ENCODE peak calls at places on chromosomes 11 and 22, in seven cellular contexts. C is psoas muscle, F is right atrium auricular region, D is left ventricle myocardium inferior, P is endodermal cell, Z is HCT116, N is MG63. L is an unnamed sample. For H3K27me3 and H3K36me3, the result is how much of the 10 kb centered on the place peaks cover.

GRCh38 chr11:68903288-68903630 is 373 bp downstream of the MRPL21 start:
- DNase-seq in F (no peak), N (no peak), C (no peak), Z (no peak), P (no peak), D (no peak), L (no peak)

GRCh38 chr11:46930089-46930488 is 6.5 kb upstream of the CSTPP1 start:
- DNase-seq in N (peak), P (no peak), C (no peak), D (no peak), F (no peak), Z (no peak), L (no peak)

GRCh38 chr11:10896493-10896892 is 38.6 kb upstream of the ZBED5 start:
- DNase-seq in F (no peak), C (no peak), P (no peak), Z (no peak), N (no peak), D (no peak), L (no peak)

GRCh38 chr11:34407121-34407813 is 31.5 kb upstream of the CAT start:
- DNase-seq in N (no peak), P (no peak), D (no peak), Z (no peak), F (no peak), C (no peak), L (no peak)

GRCh38 chr11:34976496-34976895 is 60.1 kb downstream of the PDHX start:
- DNase-seq in P (no peak), F (no peak), D (no peak), C (no peak), N (peak), Z (no peak), L (no peak)

GRCh38 chr11:70389191-70389590 is 9.1 kb upstream of the CTTN start:
- DNase-seq in C (no peak), N (no peak), Z (no peak), F (no peak), P (no peak), D (no peak), L (no peak)

GRCh38 chr11:49208006-49208721 is at the start of gene FOLH1:
- DNase-seq in P (peak), Z (no peak), C (peak), N (peak), D (peak), F (peak), L (peak)

GRCh38 chr11:65530157-65530496 is 5.2 kb downstream of the SCYL1 start:
- DNase-seq in D (no peak), C (no peak), Z (no peak), F (no peak), P (peak), N (no peak), L (peak)

GRCh38 chr22:50730941-50731661 is 6.9 kb upstream of the ACR start:
- DNase-seq in Z (no peak), F (no peak), N (no peak), D (peak), C (peak), P (no peak), L (peak)

GRCh38 chr22:27124336-27125023 is 467.1 kb downstream of the MIAT start:
- DNase-seq in C (peak), D (peak), P (no peak), F (no peak), N (peak), Z (no peak), L (no peak)

GRCh38 chr22:25081409-25081824 is 118.2 kb upstream of the CRYBB3 start:
- DNase-seq in Z (peak), P (peak), N (no peak), C (no peak), F (no peak), D (no peak), L (peak)

GRCh38 chr11:45527898-45528297 is 137.5 kb downstream of the CHST1 start:
- DNase-seq in D (no peak), F (no peak), C (no peak), Z (no peak), P (no peak), N (no peak), L (no peak)

GRCh38 chr11:57637626-57638004 is 12.1 kb downstream of the YPEL4 start:
- DNase-seq in P (peak), F (no peak), C (peak), Z (no peak), N (no peak), D (no peak), L (peak)

GRCh38 chr11:12724301-12725046 is 50.3 kb downstream of the TEAD1 start:
- DNase-seq in P (peak), N (peak), F (peak), D (peak), C (peak), Z (peak), L (peak)

GRCh38 chr11:95302211-95302610 is 71.2 kb upstream of the SESN3 start:
- DNase-seq in Z (no peak), F (no peak), D (no peak), P (no peak), C (no peak), N (no peak), L (no peak)

GRCh38 chr11:100185588-100185987 is 501.5 kb upstream of the ARHGAP42 start:
- DNase-seq in N (no peak), C (no peak), Z (no peak), D (no peak), P (no peak), F (no peak), L (no peak)

GRCh38 chr11:22930816-22931594 is 70.7 kb upstream of the CCDC179 start:
- DNase-seq in F (no peak), P (no peak), D (no peak), N (no peak), Z (no peak), C (no peak), L (no peak)

GRCh38 chr11:72548481-72548880 is 114.2 kb upstream of the CLPB start:
- DNase-seq in P (no peak), C (no peak), Z (no peak), N (no peak), F (peak), D (no peak), L (no peak)

GRCh38 chr11:19410032-19410431 is 169.3 kb upstream of the E2F8 start:
- DNase-seq in C (no peak), P (no peak), N (no peak), Z (no peak), D (no peak), F (no peak), L (no peak)

GRCh38 chr22:49814164-49814686 is 13.4 kb downstream of the BRD1 start:
- DNase-seq in D (no peak), N (no peak), P (no peak), Z (no peak), F (no peak), C (peak), L (no peak)

GRCh38 chr22:31846161-31847115 is 92.6 kb downstream of the DEPDC5 start:
- DNase-seq in C (no peak), F (no peak), P (peak), Z (no peak), D (no peak), N (no peak), L (peak)

GRCh38 chr22:41935015-41935908 is 8.7 kb upstream of the TNFRSF13C start:
- DNase-seq in C (no peak), F (no peak), N (no peak), P (no peak), D (peak), Z (no peak), L (peak)

GRCh38 chr11:26704249-26704648 is 17.6 kb downstream of the SLC5A12 start:
- DNase-seq in D (no peak), P (no peak), Z (no peak), N (no peak), C (no peak), F (no peak), L (no peak)

GRCh38 chr11:76699461-76700091 is 29.0 kb upstream of the LRRC32 start:
- DNase-seq in P (no peak), N (no peak), C (no peak), Z (no peak), D (no peak), F (no peak), L (no peak)

GRCh38 chr11:8917157-8917820 is 6.3 kb downstream of the AKIP1 start:
- DNase-seq in Z (no peak), C (no peak), D (no peak), F (no peak), P (peak), N (peak), L (peak)

GRCh38 chr11:12602421-12602820 is 71.8 kb upstream of the TEAD1 start:
- DNase-seq in D (no peak), P (no peak), N (peak), F (no peak), C (no peak), Z (no peak), L (no peak)

GRCh38 chr22:26949193-26949592 is 291.8 kb downstream of the MIAT start:
- DNase-seq in N (peak), P (peak), C (no peak), Z (no peak), F (no peak), D (no peak), L (peak)

GRCh38 chr11:122439911-122440782 is 215.4 kb upstream of the UBASH3B start:
- DNase-seq in P (peak), N (peak), D (peak), C (peak), Z (no peak), F (peak), L (peak)

GRCh38 chr11:122784325-122785155 is 53.8 kb upstream of the CRTAM start:
- DNase-seq in N (peak), P (no peak), C (peak), F (peak), Z (no peak), D (no peak), L (no peak)

GRCh38 chr11:71070490-71071455 is 181.6 kb downstream of the SHANK2 start:
- DNase-seq in F (no peak), D (no peak), Z (no peak), C (no peak), N (no peak), P (no peak), L (no peak)

GRCh38 chr11:68457898-68458249 is 2.7 kb upstream of the PPP6R3 start:
- DNase-seq in F (no peak), Z (no peak), P (no peak), N (no peak), D (no peak), C (no peak), L (peak)

GRCh38 chr11:47917643-47918369 is 62.6 kb upstream of the PTPRJ start:
- DNase-seq in D (peak), N (peak), P (peak), F (peak), C (peak), Z (peak), L (peak)

GRCh38 chr22:48188211-48188845 is 1425.9 kb downstream of the TBC1D22A start:
- DNase-seq in N (peak), C (no peak), D (no peak), Z (no peak), F (no peak), P (peak), L (peak)

GRCh38 chr11:63508009-63508408 is 2.1 kb downstream of the LGALS12 start:
- DNase-seq in P (peak), D (peak), F (no peak), C (peak), Z (peak), N (no peak), L (peak)

GRCh38 chr11:58675344-58676155 is 53.1 kb downstream of the CNTF start:
- DNase-seq in Z (peak), F (peak), P (peak), C (peak), D (peak), N (peak), L (peak)

GRCh38 chr11:109085708-109086373 is 336.1 kb upstream of the C11orf87 start:
- DNase-seq in N (peak), P (no peak), D (peak), F (no peak), Z (no peak), C (peak), L (no peak)

GRCh38 chr22:17764036-17764435 is 10.2 kb downstream of the BID start:
- DNase-seq in D (no peak), C (no peak), F (no peak), N (no peak), Z (no peak), P (no peak), L (no peak)

GRCh38 chr22:44876921-44877320 is 124.5 kb downstream of the ARHGAP8 start:
- DNase-seq in D (no peak), P (peak), N (no peak), F (no peak), C (peak), Z (no peak), L (no peak)

GRCh38 chr22:44869196-44869595 is 116.8 kb downstream of the ARHGAP8 start:
- DNase-seq in D (no peak), C (no peak), P (no peak), N (peak), F (no peak), Z (no peak), L (peak)

GRCh38 chr22:44870021-44870420 is 117.6 kb downstream of the ARHGAP8 start:
- DNase-seq in F (no peak), N (peak), Z (peak), P (peak), C (no peak), D (no peak), L (peak)

DNA sequence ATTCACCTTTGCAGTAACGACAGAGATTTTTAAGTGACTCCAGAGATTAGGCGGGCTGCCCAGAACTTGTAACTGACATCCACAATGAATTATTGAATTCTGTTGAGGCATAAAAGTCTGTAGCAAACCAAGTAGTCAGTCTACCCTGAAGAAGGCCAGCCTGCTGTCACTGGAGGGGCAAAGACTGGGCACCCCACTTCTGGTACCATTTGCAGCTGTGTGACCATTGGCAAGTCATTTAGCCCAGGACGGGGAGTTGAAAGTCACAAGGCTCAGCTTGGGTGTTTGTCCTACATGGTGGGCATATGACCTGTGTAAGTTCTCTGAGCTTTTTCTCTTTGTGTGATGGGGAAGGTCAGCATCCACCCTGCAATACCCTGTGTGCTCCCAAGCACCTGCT is 119.4 kb downstream of the ARHGAP8 start:
- DNase-seq in N (no peak), Z (no peak), F (no peak), D (no peak), C (no peak), P (no peak), L (no peak)
- H3K4me3 ChIP-seq in N (no peak), Z (no peak), F (no peak), D (no peak), C (no peak), P (no peak), L (no peak)

DNA sequence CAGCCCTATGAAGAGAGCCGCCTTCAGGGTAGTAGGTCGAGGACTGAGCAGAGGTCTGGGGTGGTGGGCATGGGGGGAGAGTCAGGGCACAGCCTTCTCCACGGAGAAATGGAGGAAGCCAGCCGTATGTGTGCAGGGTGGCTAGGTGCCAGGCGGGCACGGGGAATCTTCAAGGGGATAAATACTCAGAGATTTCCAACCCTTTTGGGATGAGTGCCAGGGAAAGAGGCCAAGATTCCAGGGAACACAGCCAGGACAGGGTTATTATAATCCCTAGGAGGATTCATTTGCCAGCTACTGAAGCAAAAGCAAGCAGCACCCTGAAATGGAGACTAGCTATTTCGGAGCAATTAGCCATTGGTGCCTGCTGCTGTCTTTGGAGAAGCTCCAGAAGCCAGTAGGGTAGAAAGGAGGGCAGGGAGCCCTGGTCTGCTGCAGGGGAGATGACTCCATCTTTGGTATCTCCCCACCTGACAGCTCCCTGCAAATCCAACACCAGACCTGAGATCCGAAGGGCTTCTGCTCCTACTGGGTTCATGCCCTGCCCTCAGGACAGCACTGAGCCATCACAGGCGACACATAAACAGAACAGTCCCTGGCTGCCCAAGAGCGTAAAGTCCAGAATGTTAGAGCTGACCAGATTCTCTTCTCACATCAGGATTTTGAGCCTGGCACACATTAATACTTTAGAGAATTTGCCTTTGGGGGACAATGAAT is 174.5 kb upstream of the NTM start:
- DNase-seq in Z (no peak), F (no peak), P (no peak), C (peak), D (peak), N (peak), L (no peak)
- H3K27me3 ChIP-seq in Z (under half), F (under half), P (under half), C (under half), D (under half), N (under half), L (under half)

DNA sequence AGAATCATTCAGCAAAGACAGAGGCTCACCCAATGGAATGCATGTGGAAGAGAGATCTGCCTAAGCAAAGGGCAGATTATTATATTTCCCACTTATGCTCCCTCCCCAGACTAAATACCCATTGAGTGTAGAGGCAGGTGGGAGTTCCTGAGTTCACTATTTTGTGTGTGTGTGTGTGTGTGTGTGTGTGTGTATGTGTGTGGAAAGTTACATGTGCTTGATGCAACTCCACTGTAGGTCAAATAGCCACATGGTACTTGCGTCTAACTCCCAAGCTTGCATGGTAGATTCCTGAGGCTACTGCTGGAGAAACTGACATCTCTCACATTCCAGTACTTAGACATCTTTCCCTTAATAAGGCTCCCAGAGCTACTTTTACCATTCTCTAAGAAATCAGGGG is 3.4 kb upstream of the COPB1 start:
- DNase-seq in D (no peak), C (no peak), P (no peak), F (no peak), Z (no peak), N (no peak), L (peak)
- H3K36me3 ChIP-seq in D (under half), C (half or more), P (under half), F (under half), Z (under half), N (under half), L (under half)

GRCh38 chr22:36110306-36110791 is 50.2 kb downstream of the APOL3 start:
- DNase-seq in Z (no peak), F (no peak), C (peak), P (peak), D (no peak), N (peak), L (peak)

GRCh38 chr22:36111316-36111715 is 49.2 kb downstream of the APOL3 start:
- DNase-seq in D (no peak), P (no peak), C (peak), F (no peak), N (no peak), Z (no peak), L (no peak)

GRCh38 chr22:36117053-36117554 is 43.5 kb downstream of the APOL3 start:
- DNase-seq in N (no peak), F (no peak), D (no peak), Z (no peak), C (no peak), P (no peak), L (no peak)

GRCh38 chr22:36116127-36116526 is 44.4 kb downstream of the APOL3 start:
- DNase-seq in N (no peak), Z (no peak), C (no peak), D (no peak), F (no peak), P (no peak), L (no peak)

DNA sequence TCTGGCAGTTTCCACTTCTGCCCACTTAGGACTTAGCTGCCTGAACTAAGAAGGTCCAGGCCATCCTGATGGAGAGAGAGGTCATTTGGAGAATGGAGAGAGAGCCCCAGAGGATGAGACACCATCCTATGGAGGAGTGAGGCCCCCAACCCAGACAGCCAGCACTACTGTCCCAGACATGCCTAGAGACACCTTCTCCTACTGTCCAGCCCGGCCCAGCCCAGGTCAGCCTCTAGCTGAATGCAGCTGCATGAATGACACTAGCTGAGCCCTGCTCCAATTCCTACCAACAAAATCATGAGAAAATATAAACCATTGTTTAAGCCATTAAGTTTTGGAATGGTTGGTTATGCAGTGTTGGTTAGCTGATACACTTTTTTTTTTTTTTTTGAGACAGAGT is 47.4 kb downstream of the APOL3 start:
- DNase-seq in F (no peak), C (no peak), P (no peak), N (no peak), Z (no peak), D (no peak), L (no peak)
- H3K4me3 ChIP-seq in F (no peak), C (no peak), P (no peak), N (no peak), Z (no peak), D (no peak), L (no peak)

GRCh38 chr11:17469998-17470397 is 6.6 kb downstream of the ABCC8 start:
- DNase-seq in Z (no peak), F (no peak), C (no peak), D (no peak), P (no peak), N (no peak), L (no peak)
- H3K27me3 ChIP-seq in Z (under half), F (under half), C (under half), D (under half), P (under half), N (under half), L (under half)

GRCh38 chr11:125692887-125693286 is 12.2 kb upstream of the ACRV1 start:
- DNase-seq in C (no peak), F (no peak), D (no peak), Z (no peak), N (no peak), P (no peak), L (no peak)
- H3K36me3 ChIP-seq in C (under half), F (under half), D (under half), Z (under half), N (under half), P (under half), L (under half)

GRCh38 chr11:384511-384910 is 9.5 kb upstream of the PKP3 start:
- DNase-seq in D (no peak), P (no peak), F (no peak), N (no peak), Z (no peak), C (no peak), L (peak)
- H3K4me3 ChIP-seq in D (no peak), P (no peak), F (no peak), N (no peak), Z (no peak), C (no peak), L (no peak)